ENCODE peak calls at places on chromosomes 1 and 21, in four cellular contexts. G is GM12878, Y is HL-60, K is K562. J is an unnamed sample.

GRCh38 chr1:10794724-10795304 is 1.6 kb downstream of the CASZ1 start:
- DNase-seq in G (no peak), Y (no peak), K (no peak), J (no peak)

GRCh38 chr1:32399853-32400252 is 5.6 kb upstream of the BSDC1 start:
- DNase-seq in K (peak; percentile 61), Y (no peak), G (no peak), J (no peak)

GRCh38 chr1:242240061-242240460 is 241.2 kb upstream of the MAP1LC3C start:
- DNase-seq in K (no peak), G (no peak), Y (no peak), J (no peak)

GRCh38 chr1:24762133-24762676 is 17.0 kb downstream of the CLIC4 start:
- DNase-seq in G (no peak), Y (peak; percentile 71), K (no peak), J (no peak)

GRCh38 chr1:48776400-48777218 is at the start of gene BEND5:
- DNase-seq in G (no peak), Y (no peak), K (no peak), J (peak; percentile 13)

GRCh38 chr1:113899101-113899500 is 5.5 kb downstream of the AP4B1 start:
- DNase-seq in K (no peak), Y (no peak), G (no peak), J (no peak)

GRCh38 chr1:216430744-216431143 is 7.5 kb upstream of the USH2A start:
- DNase-seq in G (no peak), K (no peak), Y (no peak), J (no peak)

GRCh38 chr1:219529116-219529515 is 83.8 kb downstream of the ZC3H11B start:
- DNase-seq in K (no peak), G (no peak), Y (no peak), J (no peak)

GRCh38 chr1:213976665-213977485 is 10.9 kb upstream of the PROX1 start:
- DNase-seq in Y (no peak), K (no peak), G (no peak), J (no peak)

GRCh38 chr21:25934771-25935224 is 200.0 kb downstream of the GABPA start:
- DNase-seq in K (no peak), Y (peak; percentile 64), G (no peak), J (no peak)

GRCh38 chr1:19643113-19643512 is 998 bp upstream of the NBL1 start:
- DNase-seq in Y (no peak), K (peak; percentile 36), G (no peak), J (no peak)

GRCh38 chr21:34570315-34570714 is 44.6 kb downstream of the RCAN1 start:
- DNase-seq in Y (no peak), G (no peak), K (no peak), J (no peak)

GRCh38 chr1:93056214-93056613 is 22.9 kb upstream of the MTF2 start:
- DNase-seq in G (no peak), Y (no peak), K (peak; percentile 27), J (no peak)

GRCh38 chr1:118360817-118361216 is 175.8 kb upstream of the SPAG17 start:
- DNase-seq in Y (no peak), K (no peak), G (no peak), J (no peak)

GRCh38 chr1:7702365-7702764 is 68.7 kb upstream of the VAMP3 start:
- DNase-seq in G (no peak), K (no peak), Y (no peak), J (no peak)

GRCh38 chr1:158586942-158587341 is 7.2 kb upstream of the OR10X1 start:
- DNase-seq in G (no peak), K (no peak), Y (no peak), J (no peak)

GRCh38 chr1:155648207-155649147 is 38.5 kb downstream of the MSTO1 start:
- DNase-seq in K (no peak), G (no peak), Y (peak; percentile 51), J (no peak)

GRCh38 chr1:64280001-64280400 is 76.6 kb downstream of the UBE2U start:
- DNase-seq in K (no peak), Y (no peak), G (no peak), J (no peak)

GRCh38 chr1:89609781-89610456 is 23.0 kb upstream of the LRRC8C start:
- DNase-seq in Y (no peak), G (no peak), K (no peak), J (no peak)

GRCh38 chr1:242544071-242544470 is 19.6 kb upstream of the PLD5 start:
- DNase-seq in Y (no peak), K (no peak), G (no peak), J (no peak)

GRCh38 chr1:61299468-61299867 is 217.1 kb downstream of the NFIA start:
- DNase-seq in K (no peak), Y (no peak), G (no peak), J (no peak)

GRCh38 chr1:61300899-61301298 is 218.5 kb downstream of the NFIA start:
- DNase-seq in K (no peak), Y (no peak), G (no peak), J (no peak)

GRCh38 chr1:61307422-61308140 is 225.2 kb downstream of the NFIA start:
- DNase-seq in K (no peak), Y (no peak), G (no peak), J (no peak)

GRCh38 chr1:61297887-61298286 is 215.5 kb downstream of the NFIA start:
- DNase-seq in G (no peak), Y (no peak), K (no peak), J (no peak)

GRCh38 chr1:61301824-61302652 is 219.7 kb downstream of the NFIA start:
- DNase-seq in Y (no peak), K (no peak), G (no peak), J (no peak)
- TF ChIP-seq SPI1 in Y (no peak), K (no peak), G (no peak), J (no peak)

GRCh38 chr1:29973406-29973805 is 737.1 kb downstream of the PTPRU start:
- DNase-seq in G (no peak), Y (no peak), K (no peak), J (no peak)
- TF ChIP-seq SPI1 in G (no peak), Y (no peak), K (no peak), J (no peak)

GRCh38 chr1:111656093-111657017 is 36.8 kb downstream of the RAP1A start:
- DNase-seq in G (no peak), K (peak; percentile 41), Y (peak; percentile 68), J (no peak)
- TF ChIP-seq SPI1 in G (no peak), K (no peak), Y (no peak), J (no peak)

GRCh38 chr1:53089478-53090226 is 27.6 kb downstream of the PODN start:
- DNase-seq in G (no peak), Y (no peak), K (no peak), J (no peak)

GRCh38 chr1:53086504-53087070 is 24.6 kb downstream of the PODN start:
- DNase-seq in K (no peak), G (no peak), Y (no peak), J (no peak)

GRCh38 chr1:53088616-53089300 is 26.7 kb downstream of the PODN start:
- DNase-seq in Y (no peak), K (no peak), G (no peak), J (no peak)

GRCh38 chr1:53085405-53085804 is 23.4 kb downstream of the PODN start:
- DNase-seq in Y (no peak), G (no peak), K (no peak), J (no peak)

GRCh38 chr1:53087332-53088285 is 25.6 kb downstream of the PODN start:
- DNase-seq in K (peak; percentile 60), G (no peak), Y (no peak), J (no peak)
- TF ChIP-seq SPI1 in K (no peak), G (no peak), Y (no peak), J (no peak)

DNA sequence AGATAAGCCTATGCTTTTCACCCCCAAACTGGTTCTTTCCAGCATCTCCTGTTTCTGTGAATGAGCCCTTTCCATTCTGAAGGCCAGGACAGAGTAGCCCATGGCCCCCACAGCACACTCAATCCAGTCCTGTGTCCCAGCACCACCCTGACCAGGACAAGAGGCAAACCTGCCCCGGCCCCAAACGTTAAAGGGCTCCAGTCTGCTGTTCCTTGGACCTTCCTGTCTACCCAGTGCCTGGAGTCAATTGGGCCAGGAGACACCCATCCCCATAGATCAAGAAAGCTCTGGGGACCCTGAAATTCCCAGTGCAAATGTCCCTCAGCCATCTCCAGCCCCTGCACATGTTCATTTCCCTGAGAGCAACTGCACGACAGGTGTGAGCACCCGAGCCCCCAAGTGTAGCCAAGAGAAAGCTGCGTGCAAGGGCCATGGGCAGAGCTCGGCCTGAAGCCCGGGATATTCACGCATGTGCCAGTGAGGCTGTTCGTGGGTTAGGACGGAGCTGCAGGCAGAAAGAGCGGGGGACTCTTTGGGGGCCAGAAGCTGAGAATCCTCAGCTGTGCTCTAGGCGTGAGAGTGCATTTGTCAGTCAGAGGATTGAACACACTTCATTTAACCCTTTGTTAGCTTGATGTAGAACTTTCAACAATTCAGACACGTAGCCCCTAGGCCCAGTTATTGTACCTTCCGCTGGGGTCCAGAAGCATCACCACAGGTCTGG is 4.2 kb upstream of the RIPK4 start:
- DNase-seq in G (no peak), K (no peak), Y (no peak), J (no peak)
- TF ChIP-seq SPI1 in G (no peak), K (no peak), Y (no peak), J (no peak)

GRCh38 chr21:45843426-45843825 is 138.1 kb upstream of the COL6A1 start:
- DNase-seq in K (no peak), G (no peak), Y (no peak), J (no peak)
- TF ChIP-seq SPI1 in K (no peak), G (no peak), Y (no peak), J (no peak)

DNA sequence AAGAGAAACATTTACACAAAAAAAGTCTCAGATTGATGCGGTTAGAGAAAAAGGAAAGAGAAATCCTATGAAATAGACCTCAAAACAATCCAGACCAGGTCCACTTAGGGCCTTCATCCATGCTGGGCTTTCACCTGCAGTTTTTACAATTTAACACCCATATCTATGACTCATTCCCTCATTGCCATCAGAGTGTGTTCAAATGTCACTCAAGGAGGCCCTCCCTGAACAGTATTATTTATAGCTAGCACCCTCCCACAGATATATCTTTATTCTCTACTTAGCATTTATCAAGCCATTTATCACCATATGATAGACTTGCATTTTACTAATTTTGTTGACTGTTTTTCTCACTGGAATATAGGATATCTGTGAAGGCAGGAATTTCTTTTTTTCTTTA is 824 bp upstream of the KRTAP21-3 start:
- DNase-seq in K (no peak), Y (no peak), G (no peak), J (no peak)
- TF ChIP-seq SPI1 in K (no peak), Y (no peak), G (no peak), J (no peak)